ENCODE peak calls at places on chromosomes 1 and 21, in five cellular contexts. V, J, Q, N and O are unnamed samples.
A peak's percentile ranks its signal among the peaks of the same experiment; 100 is the strongest.

GRCh38 chr1:183567584-183567983 is 22.7 kb downstream of the NCF2 start:
- DNase-seq in V (no peak), J (no peak), Q (no peak), N (peak; percentile 59), O (no peak)

GRCh38 chr1:50750021-50750619 is 209.9 kb downstream of the FAF1 start:
- DNase-seq in V (no peak), J (no peak), Q (no peak), N (no peak), O (peak; percentile 61)

GRCh38 chr1:211543003-211543402 is 36.0 kb downstream of the SLC30A1 start:
- DNase-seq in V (no peak), J (no peak), Q (no peak), N (no peak), O (no peak)

GRCh38 chr1:204623365-204623893 is 62.1 kb downstream of the LRRN2 start:
- DNase-seq in V (no peak), J (no peak), Q (no peak), N (no peak), O (peak; percentile 25)

GRCh38 chr1:200692321-200692720 is 22.6 kb upstream of the DDX59 start:
- DNase-seq in V (no peak), J (no peak), Q (no peak), N (no peak), O (no peak)

GRCh38 chr1:96076589-96076988 is 645.0 kb upstream of the PTBP2 start:
- DNase-seq in V (no peak), J (no peak), Q (no peak), N (no peak), O (no peak)

GRCh38 chr1:171769754-171770153 is 11.7 kb upstream of the METTL13 start:
- DNase-seq in V (no peak), J (no peak), Q (no peak), N (no peak), O (no peak)

GRCh38 chr1:8182034-8182761 is 135.7 kb upstream of the SLC45A1 start:
- DNase-seq in V (no peak), J (peak; percentile 99), Q (no peak), N (peak; percentile 62), O (peak; percentile 92)

GRCh38 chr1:159987186-159987585 is 33.1 kb upstream of the SLAMF9 start:
- DNase-seq in V (no peak), J (no peak), Q (peak; percentile 82), N (no peak), O (no peak)

GRCh38 chr1:236802264-236802663 is 7.2 kb downstream of the MTR start:
- DNase-seq in V (no peak), J (no peak), Q (no peak), N (no peak), O (no peak)
- H3K4me1 ChIP-seq in V (peaks cover 27% of the 10 kb centered on the region), J (no peaks in the 10 kb centered on the region), Q (peaks cover 30% of the 10 kb centered on the region), N (peaks cover 62% of the 10 kb centered on the region), O (no peaks in the 10 kb centered on the region)

GRCh38 chr21:44987886-44988606 is 48.2 kb downstream of the SLX9 start:
- DNase-seq in V (peak; percentile 60), J (no peak), Q (no peak), N (no peak), O (no peak)
- TF ChIP-seq POLR2AphosphoS5 in V (no peak), J (no peak), Q (peak; percentile 36), N (no peak), O (no peak)

GRCh38 chr1:116847688-116848531 is 61.8 kb upstream of the PTGFRN start:
- DNase-seq in V (peak; percentile 90), J (no peak), Q (no peak), N (no peak), O (peak; percentile 78)
- H3K4me3 ChIP-seq in V (no peak overlapping the region), J (no peak overlapping the region), Q (no peak overlapping the region), N (no peak overlapping the region), O (no peak overlapping the region)

GRCh38 chr21:43812139-43812821 is 22.9 kb downstream of the RRP1 start:
- DNase-seq in V (no peak), J (no peak), Q (no peak), N (peak; percentile 32), O (peak; percentile 26)
- H3K4me1 ChIP-seq in V (peaks cover 10% of the 10 kb centered on the region), J (peaks cover 18% of the 10 kb centered on the region), Q (peaks cover 15% of the 10 kb centered on the region), N (peaks cover 38% of the 10 kb centered on the region), O (peaks cover 19% of the 10 kb centered on the region)

GRCh38 chr1:52534928-52535764 is 17.7 kb downstream of the TUT4 start:
- DNase-seq in V (no peak), J (no peak), Q (no peak), N (no peak), O (no peak)

GRCh38 chr1:52531473-52531872 is 21.4 kb downstream of the TUT4 start:
- DNase-seq in V (no peak), J (no peak), Q (no peak), N (no peak), O (no peak)

GRCh38 chr1:52532247-52532646 is 20.6 kb downstream of the TUT4 start:
- DNase-seq in V (no peak), J (no peak), Q (no peak), N (no peak), O (no peak)

GRCh38 chr1:52532732-52533327 is 20.1 kb downstream of the TUT4 start:
- DNase-seq in V (no peak), J (no peak), Q (no peak), N (no peak), O (no peak)

GRCh38 chr1:52533710-52534109 is 19.2 kb downstream of the TUT4 start:
- DNase-seq in V (no peak), J (no peak), Q (no peak), N (no peak), O (no peak)
- TF ChIP-seq POLR2AphosphoS5 in V (no peak), J (no peak), Q (no peak), N (no peak), O (no peak)

GRCh38 chr1:229479660-229480399 is 28.3 kb downstream of the NUP133 start:
- DNase-seq in V (no peak), J (no peak), Q (no peak), N (no peak), O (no peak)

GRCh38 chr1:229485318-229485717 is 22.8 kb downstream of the NUP133 start:
- DNase-seq in V (no peak), J (no peak), Q (no peak), N (no peak), O (no peak)

GRCh38 chr1:229478852-229479251 is 29.3 kb downstream of the NUP133 start:
- DNase-seq in V (no peak), J (no peak), Q (no peak), N (no peak), O (no peak)

GRCh38 chr1:229480500-229480899 is 27.6 kb downstream of the NUP133 start:
- DNase-seq in V (no peak), J (no peak), Q (no peak), N (no peak), O (no peak)
- H3K4me3 ChIP-seq in V (no peak overlapping the region), J (no peak overlapping the region), Q (no peak overlapping the region), N (no peak overlapping the region), O (no peak overlapping the region)

GRCh38 chr1:152048641-152048970 is 11.8 kb upstream of the S100A11 start:
- DNase-seq in V (no peak), J (no peak), Q (no peak), N (no peak), O (no peak)

GRCh38 chr1:152044386-152044785 is 7.6 kb upstream of the S100A11 start:
- DNase-seq in V (no peak), J (no peak), Q (no peak), N (no peak), O (no peak)

GRCh38 chr1:152047954-152048640 is 11.3 kb upstream of the S100A11 start:
- DNase-seq in V (peak; percentile 96), J (peak; percentile 96), Q (peak; percentile 98), N (peak; percentile 88), O (peak; percentile 91)

GRCh38 chr1:152049291-152050073 is 12.7 kb upstream of the S100A11 start:
- DNase-seq in V (no peak), J (no peak), Q (no peak), N (no peak), O (no peak)

GRCh38 chr1:152047607-152047953 is 10.8 kb upstream of the S100A11 start:
- DNase-seq in V (peak; percentile 86), J (no peak), Q (no peak), N (peak; percentile 77), O (no peak)
- H3K4me1 ChIP-seq in V (peaks cover 23% of the 10 kb centered on the region), J (peaks cover 23% of the 10 kb centered on the region), Q (peaks cover 25% of the 10 kb centered on the region), N (peaks cover 22% of the 10 kb centered on the region), O (peaks cover 18% of the 10 kb centered on the region)

GRCh38 chr1:153973478-153973877 is 4.0 kb downstream of the JTB start:
- DNase-seq in V (no peak), J (no peak), Q (no peak), N (no peak), O (no peak)
- TF ChIP-seq POLR2AphosphoS5 in V (no peak), J (no peak), Q (no peak), N (no peak), O (no peak)